ENCODE peak calls at places on chromosomes 11 and 22, in four cellular contexts. One of them, this sample, is unnamed.

GRCh38 chr22:37282385-37282677 is at the start of gene CYTH4:
- DNase-seq in natural killer cell: peak
- DNase-seq in glutamatergic neuron: no peak
- DNase-seq in CD4-positive, alpha-beta T cell: peak
- DNase-seq in this sample: no peak

GRCh38 chr11:63564056-63564784 is 1.0 kb upstream of the PLAAT2 start:
- DNase-seq in natural killer cell: no peak
- DNase-seq in glutamatergic neuron: no peak
- DNase-seq in CD4-positive, alpha-beta T cell: no peak
- DNase-seq in this sample: no peak

GRCh38 chr11:90512846-90513245 is 290.0 kb upstream of the CHORDC1 start:
- DNase-seq in natural killer cell: no peak
- DNase-seq in glutamatergic neuron: no peak
- DNase-seq in CD4-positive, alpha-beta T cell: no peak
- DNase-seq in this sample: no peak

GRCh38 chr11:130003717-130004001 is 1.0 kb upstream of the PRDM10 start:
- DNase-seq in natural killer cell: no peak
- DNase-seq in glutamatergic neuron: peak
- DNase-seq in CD4-positive, alpha-beta T cell: no peak
- DNase-seq in this sample: no peak

GRCh38 chr11:103942646-103943045 is 93.8 kb upstream of the DDI1 start:
- DNase-seq in natural killer cell: no peak
- DNase-seq in glutamatergic neuron: no peak
- DNase-seq in CD4-positive, alpha-beta T cell: no peak
- DNase-seq in this sample: no peak

GRCh38 chr11:109772846-109773400 is 320.3 kb upstream of the ZC3H12C start:
- DNase-seq in natural killer cell: no peak
- DNase-seq in glutamatergic neuron: peak
- DNase-seq in CD4-positive, alpha-beta T cell: no peak
- DNase-seq in this sample: no peak

GRCh38 chr11:57320067-57320718 is 4.6 kb downstream of the TNKS1BP1 start:
- DNase-seq in natural killer cell: no peak
- DNase-seq in glutamatergic neuron: no peak
- DNase-seq in CD4-positive, alpha-beta T cell: no peak
- DNase-seq in this sample: no peak

GRCh38 chr11:70764356-70764905 is 366.1 kb downstream of the CTTN start:
- DNase-seq in natural killer cell: no peak
- DNase-seq in glutamatergic neuron: no peak
- DNase-seq in CD4-positive, alpha-beta T cell: no peak
- DNase-seq in this sample: no peak

GRCh38 chr11:10601722-10602281 is 33.3 kb upstream of the LYVE1 start:
- DNase-seq in natural killer cell: no peak
- DNase-seq in glutamatergic neuron: no peak
- DNase-seq in CD4-positive, alpha-beta T cell: no peak
- DNase-seq in this sample: no peak

GRCh38 chr22:50305658-50306566 is 1.5 kb downstream of the PLXNB2 start:
- DNase-seq in natural killer cell: no peak
- DNase-seq in glutamatergic neuron: no peak
- DNase-seq in CD4-positive, alpha-beta T cell: no peak
- DNase-seq in this sample: peak

GRCh38 chr22:27239520-27239919 is 562.0 kb downstream of the MN1 start:
- DNase-seq in natural killer cell: no peak
- DNase-seq in glutamatergic neuron: no peak
- DNase-seq in CD4-positive, alpha-beta T cell: no peak
- DNase-seq in this sample: no peak

GRCh38 chr22:30968015-30968923 is at the start of gene MORC2:
- DNase-seq in natural killer cell: no peak
- DNase-seq in glutamatergic neuron: peak
- DNase-seq in CD4-positive, alpha-beta T cell: no peak
- DNase-seq in this sample: no peak

GRCh38 chr11:121895919-121896318 is 220.1 kb downstream of the BLID start:
- DNase-seq in natural killer cell: no peak
- DNase-seq in glutamatergic neuron: no peak
- DNase-seq in CD4-positive, alpha-beta T cell: no peak
- DNase-seq in this sample: no peak

GRCh38 chr11:22634897-22635629 is 9.4 kb upstream of the FANCF start:
- DNase-seq in natural killer cell: no peak
- DNase-seq in glutamatergic neuron: no peak
- DNase-seq in CD4-positive, alpha-beta T cell: no peak
- DNase-seq in this sample: no peak

GRCh38 chr11:107928767-107929507 is 689 bp downstream of the RAB39A start:
- DNase-seq in natural killer cell: no peak
- DNase-seq in glutamatergic neuron: peak
- DNase-seq in CD4-positive, alpha-beta T cell: no peak
- DNase-seq in this sample: no peak

GRCh38 chr11:16632295-16633200 is 105.9 kb upstream of the C11orf58 start:
- DNase-seq in natural killer cell: no peak
- DNase-seq in glutamatergic neuron: no peak
- DNase-seq in CD4-positive, alpha-beta T cell: no peak
- DNase-seq in this sample: no peak

GRCh38 chr22:49664371-49664881 is 163.2 kb downstream of the BRD1 start:
- DNase-seq in natural killer cell: peak
- DNase-seq in glutamatergic neuron: no peak
- DNase-seq in CD4-positive, alpha-beta T cell: no peak
- DNase-seq in this sample: no peak

GRCh38 chr22:20138417-20138738 is 6.8 kb downstream of the ZDHHC8 start:
- DNase-seq in natural killer cell: no peak
- DNase-seq in glutamatergic neuron: no peak
- DNase-seq in CD4-positive, alpha-beta T cell: no peak
- DNase-seq in this sample: no peak

GRCh38 chr11:60906132-60906972 is at the start of gene PRPF19:
- DNase-seq in natural killer cell: peak
- DNase-seq in glutamatergic neuron: peak
- DNase-seq in CD4-positive, alpha-beta T cell: peak
- DNase-seq in this sample: peak

GRCh38 chr11:12090061-12090572 is 20.3 kb upstream of the MICAL2 start:
- DNase-seq in natural killer cell: no peak
- DNase-seq in glutamatergic neuron: no peak
- DNase-seq in CD4-positive, alpha-beta T cell: no peak
- DNase-seq in this sample: no peak

GRCh38 chr11:106625566-106625965 is 392.7 kb downstream of the GUCY1A2 start:
- DNase-seq in natural killer cell: no peak
- DNase-seq in glutamatergic neuron: no peak
- DNase-seq in CD4-positive, alpha-beta T cell: no peak
- DNase-seq in this sample: no peak

GRCh38 chr11:34124885-34125668 is 19.6 kb downstream of the NAT10 start:
- DNase-seq in natural killer cell: no peak
- DNase-seq in glutamatergic neuron: no peak
- DNase-seq in CD4-positive, alpha-beta T cell: no peak
- DNase-seq in this sample: no peak

GRCh38 chr22:19056951-19057401 is 65.2 kb downstream of the DGCR2 start:
- DNase-seq in natural killer cell: no peak
- DNase-seq in glutamatergic neuron: no peak
- DNase-seq in CD4-positive, alpha-beta T cell: no peak
- DNase-seq in this sample: no peak

GRCh38 chr11:67651976-67652895 is 1.7 kb upstream of the ACY3 start:
- DNase-seq in natural killer cell: no peak
- DNase-seq in glutamatergic neuron: no peak
- DNase-seq in CD4-positive, alpha-beta T cell: no peak
- DNase-seq in this sample: no peak

GRCh38 chr11:31798057-31799035 is 12.8 kb downstream of the PAX6 start:
- DNase-seq in natural killer cell: no peak
- DNase-seq in glutamatergic neuron: peak
- DNase-seq in CD4-positive, alpha-beta T cell: no peak
- DNase-seq in this sample: no peak

GRCh38 chr11:89381094-89381493 is 110.1 kb downstream of the NOX4 start:
- DNase-seq in natural killer cell: no peak
- DNase-seq in glutamatergic neuron: no peak
- DNase-seq in CD4-positive, alpha-beta T cell: no peak
- DNase-seq in this sample: no peak

GRCh38 chr11:71336996-71337772 is 84.8 kb upstream of the SHANK2 start:
- DNase-seq in natural killer cell: no peak
- DNase-seq in glutamatergic neuron: no peak
- DNase-seq in CD4-positive, alpha-beta T cell: no peak
- DNase-seq in this sample: no peak

GRCh38 chr11:119722281-119722794 is 6.7 kb downstream of the NECTIN1 start:
- DNase-seq in natural killer cell: no peak
- DNase-seq in glutamatergic neuron: no peak
- DNase-seq in CD4-positive, alpha-beta T cell: no peak
- DNase-seq in this sample: no peak

GRCh38 chr11:101718406-101718805 is 134.6 kb upstream of the TRPC6 start:
- DNase-seq in natural killer cell: no peak
- DNase-seq in glutamatergic neuron: no peak
- DNase-seq in CD4-positive, alpha-beta T cell: no peak
- DNase-seq in this sample: no peak

GRCh38 chr22:20256562-20257473 is 11.3 kb downstream of the RTN4R start:
- DNase-seq in natural killer cell: no peak
- DNase-seq in glutamatergic neuron: no peak
- DNase-seq in CD4-positive, alpha-beta T cell: no peak
- DNase-seq in this sample: no peak

GRCh38 chr11:134853972-134854371 is 441.9 kb upstream of the B3GAT1 start:
- DNase-seq in natural killer cell: no peak
- DNase-seq in glutamatergic neuron: no peak
- DNase-seq in CD4-positive, alpha-beta T cell: no peak
- DNase-seq in this sample: no peak

GRCh38 chr22:39212721-39213376 is 31.9 kb downstream of the PDGFB start:
- DNase-seq in natural killer cell: no peak
- DNase-seq in glutamatergic neuron: no peak
- DNase-seq in CD4-positive, alpha-beta T cell: no peak
- DNase-seq in this sample: no peak
- TF ChIP-seq CTCF in natural killer cell: no peak
- TF ChIP-seq CTCF in glutamatergic neuron: no peak
- TF ChIP-seq CTCF in CD4-positive, alpha-beta T cell: no peak
- TF ChIP-seq CTCF in this sample: no peak

GRCh38 chr11:128603752-128604472 is 16.6 kb upstream of the ETS1 start:
- DNase-seq in natural killer cell: no peak
- DNase-seq in glutamatergic neuron: no peak
- DNase-seq in CD4-positive, alpha-beta T cell: no peak
- DNase-seq in this sample: no peak
- TF ChIP-seq CTCF in natural killer cell: no peak
- TF ChIP-seq CTCF in glutamatergic neuron: no peak
- TF ChIP-seq CTCF in CD4-positive, alpha-beta T cell: peak
- TF ChIP-seq CTCF in this sample: no peak

GRCh38 chr22:25765801-25766200 is 23.8 kb downstream of the MYO18B start:
- DNase-seq in natural killer cell: no peak
- DNase-seq in glutamatergic neuron: no peak
- DNase-seq in CD4-positive, alpha-beta T cell: no peak
- DNase-seq in this sample: no peak

GRCh38 chr22:25763239-25763777 is 21.3 kb downstream of the MYO18B start:
- DNase-seq in natural killer cell: no peak
- DNase-seq in glutamatergic neuron: no peak
- DNase-seq in CD4-positive, alpha-beta T cell: no peak
- DNase-seq in this sample: no peak

GRCh38 chr22:25766418-25766817 is 24.4 kb downstream of the MYO18B start:
- DNase-seq in natural killer cell: no peak
- DNase-seq in glutamatergic neuron: no peak
- DNase-seq in CD4-positive, alpha-beta T cell: no peak
- DNase-seq in this sample: no peak

GRCh38 chr22:25765016-25765367 is 23.0 kb downstream of the MYO18B start:
- DNase-seq in natural killer cell: no peak
- DNase-seq in glutamatergic neuron: no peak
- DNase-seq in CD4-positive, alpha-beta T cell: no peak
- DNase-seq in this sample: no peak

GRCh38 chr22:25764270-25765015 is 22.5 kb downstream of the MYO18B start:
- DNase-seq in natural killer cell: no peak
- DNase-seq in glutamatergic neuron: no peak
- DNase-seq in CD4-positive, alpha-beta T cell: no peak
- DNase-seq in this sample: no peak
- TF ChIP-seq CTCF in natural killer cell: no peak
- TF ChIP-seq CTCF in glutamatergic neuron: no peak
- TF ChIP-seq CTCF in CD4-positive, alpha-beta T cell: no peak
- TF ChIP-seq CTCF in this sample: no peak

DNA sequence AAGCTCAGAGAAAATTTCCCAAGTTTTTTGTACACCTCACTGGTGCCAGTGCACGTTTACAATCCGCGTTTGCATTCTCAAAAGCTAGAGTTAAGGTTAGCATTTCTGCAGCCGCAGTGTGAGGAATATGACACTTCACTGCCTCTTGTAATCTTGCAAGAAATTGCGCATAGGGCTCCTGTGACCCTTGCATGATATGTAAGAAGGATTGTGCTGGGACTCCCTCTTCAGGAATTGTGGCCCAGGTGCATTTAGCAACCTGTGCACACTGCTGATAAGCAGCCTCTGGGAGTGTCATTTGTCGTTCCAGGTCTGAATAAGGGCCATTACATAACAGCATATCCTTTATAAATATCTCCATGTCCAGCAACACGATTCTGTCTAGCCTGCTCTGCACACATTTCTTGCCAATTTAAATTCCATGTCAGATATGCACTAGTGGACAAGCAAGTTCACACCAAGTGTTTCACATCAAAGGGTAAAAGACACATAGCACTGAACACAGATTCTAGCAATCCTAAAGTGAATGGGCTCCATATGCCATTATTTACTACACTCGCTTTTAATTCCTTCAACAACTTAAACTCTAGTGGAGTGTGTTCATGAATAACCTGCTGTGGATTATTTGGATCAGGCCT is 69.2 kb upstream of the INCENP start:
- DNase-seq in natural killer cell: no peak
- DNase-seq in glutamatergic neuron: no peak
- DNase-seq in CD4-positive, alpha-beta T cell: no peak
- DNase-seq in this sample: no peak
- TF ChIP-seq CTCF in natural killer cell: no peak
- TF ChIP-seq CTCF in glutamatergic neuron: no peak
- TF ChIP-seq CTCF in CD4-positive, alpha-beta T cell: peak
- TF ChIP-seq CTCF in this sample: no peak

GRCh38 chr11:19873730-19874129 is 161.1 kb downstream of the NAV2 start:
- DNase-seq in natural killer cell: no peak
- DNase-seq in glutamatergic neuron: no peak
- DNase-seq in CD4-positive, alpha-beta T cell: no peak
- DNase-seq in this sample: no peak

GRCh38 chr11:19872526-19873135 is 160.0 kb downstream of the NAV2 start:
- DNase-seq in natural killer cell: no peak
- DNase-seq in glutamatergic neuron: no peak
- DNase-seq in CD4-positive, alpha-beta T cell: no peak
- DNase-seq in this sample: no peak

GRCh38 chr11:19876750-19877149 is 164.1 kb downstream of the NAV2 start:
- DNase-seq in natural killer cell: no peak
- DNase-seq in glutamatergic neuron: no peak
- DNase-seq in CD4-positive, alpha-beta T cell: no peak
- DNase-seq in this sample: no peak

GRCh38 chr11:19871531-19871930 is 158.9 kb downstream of the NAV2 start:
- DNase-seq in natural killer cell: no peak
- DNase-seq in glutamatergic neuron: no peak
- DNase-seq in CD4-positive, alpha-beta T cell: no peak
- DNase-seq in this sample: no peak

DNA sequence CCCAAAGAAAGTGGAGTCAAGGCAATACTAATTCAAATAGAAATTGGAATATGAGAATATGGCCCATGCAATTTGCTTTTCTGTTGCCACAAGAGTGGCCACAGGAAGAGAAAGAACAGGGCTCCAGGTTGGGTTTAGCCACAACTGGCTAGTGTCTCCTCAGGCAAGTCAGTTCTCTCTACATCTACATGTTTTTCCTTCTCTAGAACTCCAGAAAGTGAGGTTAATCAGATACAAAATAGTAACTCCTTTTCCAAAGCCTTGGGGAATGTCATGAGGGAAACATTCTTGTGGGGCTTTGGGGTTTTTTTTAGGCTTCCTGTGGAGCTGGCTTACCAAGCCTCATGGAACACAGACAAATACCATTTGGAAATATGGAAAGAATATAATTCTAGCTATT is 161.6 kb downstream of the NAV2 start:
- DNase-seq in natural killer cell: no peak
- DNase-seq in glutamatergic neuron: no peak
- DNase-seq in CD4-positive, alpha-beta T cell: no peak
- DNase-seq in this sample: no peak
- TF ChIP-seq CTCF in natural killer cell: no peak
- TF ChIP-seq CTCF in glutamatergic neuron: no peak
- TF ChIP-seq CTCF in CD4-positive, alpha-beta T cell: no peak
- TF ChIP-seq CTCF in this sample: no peak